ENCODE peak calls at places on chromosomes 3 and 15, in five cellular contexts. Z is GDM1; B is non-pigmented ciliary epithelial cell; H is adrenal gland; M is effector memory CD8-positive, alpha-beta T cell. O is an unnamed sample.

GRCh38 chr15:71485094-71485693 is 325.2 kb upstream of the NR2E3 start:
- DNase-seq in Z (no peak), B (no peak), H (no peak), M (no peak), O (no peak)

GRCh38 chr3:129532261-129532660 is 3.8 kb downstream of the RHO start:
- DNase-seq in Z (no peak), B (no peak), H (no peak), M (no peak), O (peak)

GRCh38 chr3:139318826-139319225 is 25.0 kb upstream of the MRPS22 start:
- DNase-seq in Z (no peak), B (no peak), H (no peak), M (no peak), O (no peak)

GRCh38 chr3:148631124-148631903 is 66.4 kb upstream of the AGTR1 start:
- DNase-seq in Z (no peak), B (no peak), H (no peak), M (no peak), O (no peak)

GRCh38 chr15:47788685-47789084 is 71.4 kb downstream of the SEMA6D start:
- DNase-seq in Z (no peak), B (no peak), H (no peak), M (no peak), O (no peak)

GRCh38 chr3:72629191-72629611 is 219.0 kb downstream of the SHQ1 start:
- DNase-seq in Z (no peak), B (no peak), H (no peak), M (no peak), O (no peak)

GRCh38 chr3:194985031-194985578 is 285.9 kb downstream of the XXYLT1 start:
- DNase-seq in Z (no peak), B (no peak), H (peak), M (no peak), O (peak)

GRCh38 chr15:52337961-52338535 is 42.4 kb upstream of the MYO5C start:
- DNase-seq in Z (no peak), B (no peak), H (no peak), M (no peak), O (no peak)

GRCh38 chr3:187040637-187041361 is 98.5 kb downstream of the RPL39L start:
- DNase-seq in Z (no peak), B (no peak), H (no peak), M (no peak), O (no peak)

GRCh38 chr3:29922990-29923746 is 642.3 kb downstream of the RBMS3 start:
- DNase-seq in Z (no peak), B (peak), H (no peak), M (no peak), O (peak)

GRCh38 chr3:22934973-22935372 is 268.2 kb upstream of the UBE2E2 start:
- DNase-seq in Z (no peak), B (no peak), H (no peak), M (no peak), O (no peak)

GRCh38 chr3:9135930-9136525 is 113.4 kb downstream of the SRGAP3 start:
- DNase-seq in Z (no peak), B (no peak), H (peak), M (no peak), O (no peak)

GRCh38 chr15:72116680-72117447 is 1.1 kb downstream of the MYO9A start:
- DNase-seq in Z (no peak), B (no peak), H (peak), M (no peak), O (peak)

GRCh38 chr3:124919756-124920155 is 14.8 kb downstream of the MUC13 start:
- DNase-seq in Z (no peak), B (no peak), H (no peak), M (no peak), O (no peak)

GRCh38 chr3:63845215-63845614 is 18.4 kb downstream of the THOC7 start:
- DNase-seq in Z (no peak), B (no peak), H (no peak), M (no peak), O (no peak)

GRCh38 chr3:46062679-46063078 is 35.4 kb upstream of the XCR1 start:
- DNase-seq in Z (no peak), B (no peak), H (no peak), M (no peak), O (no peak)

GRCh38 chr15:22979069-22979698 is 984 bp downstream of the CYFIP1 start:
- DNase-seq in Z (no peak), B (no peak), H (peak), M (no peak), O (peak)

GRCh38 chr3:108608750-108609149 is 19.2 kb downstream of the DZIP3 start:
- DNase-seq in Z (no peak), B (no peak), H (no peak), M (no peak), O (no peak)

GRCh38 chr3:76728411-76728810 is 311.5 kb upstream of the ROBO2 start:
- DNase-seq in Z (no peak), B (no peak), H (no peak), M (no peak), O (no peak)

GRCh38 chr3:104133630-104134029 is 1233.1 kb upstream of the ALCAM start:
- DNase-seq in Z (no peak), B (no peak), H (no peak), M (no peak), O (no peak)

GRCh38 chr15:39132071-39132470 is 448.8 kb upstream of the THBS1 start:
- DNase-seq in Z (no peak), B (no peak), H (no peak), M (no peak), O (no peak)

GRCh38 chr3:143850877-143851276 is 2.6 kb upstream of the SLC9A9 start:
- DNase-seq in Z (no peak), B (no peak), H (peak), M (no peak), O (no peak)

GRCh38 chr15:63019539-63020109 is 22.9 kb upstream of the TPM1 start:
- DNase-seq in Z (no peak), B (peak), H (peak), M (no peak), O (no peak)

GRCh38 chr15:101175396-101175795 is 76.5 kb downstream of the CHSY1 start:
- DNase-seq in Z (peak), B (no peak), H (no peak), M (no peak), O (no peak)

GRCh38 chr15:70833897-70834765 is 19.8 kb downstream of the LARP6 start:
- DNase-seq in Z (no peak), B (no peak), H (no peak), M (no peak), O (peak)

GRCh38 chr15:90264649-90265048 is 823 bp upstream of the NGRN start:
- DNase-seq in Z (peak), B (no peak), H (no peak), M (no peak), O (peak)

GRCh38 chr3:108202080-108202479 is 20.1 kb downstream of the IFT57 start:
- DNase-seq in Z (no peak), B (no peak), H (no peak), M (no peak), O (no peak)

GRCh38 chr3:169966951-169967915 is 626 bp downstream of the SEC62 start:
- DNase-seq in Z (peak), B (no peak), H (peak), M (peak), O (peak)

GRCh38 chr3:59563072-59563605 is 513.3 kb upstream of the CFAP20DC start:
- DNase-seq in Z (no peak), B (no peak), H (no peak), M (no peak), O (peak)

GRCh38 chr15:68210409-68210756 is 5.3 kb upstream of the CALML4 start:
- DNase-seq in Z (no peak), B (no peak), H (peak), M (no peak), O (no peak)

GRCh38 chr3:22779737-22780136 is 423.4 kb upstream of the UBE2E2 start:
- DNase-seq in Z (no peak), B (no peak), H (no peak), M (no peak), O (no peak)

GRCh38 chr15:64905119-64905831 is 6.4 kb upstream of the ANKDD1A start:
- DNase-seq in Z (no peak), B (no peak), H (peak), M (peak), O (peak)

GRCh38 chr15:83210619-83211018 is 3.0 kb upstream of the HDGFL3 start:
- DNase-seq in Z (no peak), B (no peak), H (no peak), M (no peak), O (peak)

GRCh38 chr3:57434041-57434440 is 110.1 kb downstream of the DNAH12 start:
- DNase-seq in Z (no peak), B (no peak), H (no peak), M (no peak), O (peak)

GRCh38 chr3:59258591-59258990 is 208.8 kb upstream of the CFAP20DC start:
- DNase-seq in Z (no peak), B (no peak), H (no peak), M (no peak), O (no peak)

GRCh38 chr15:34620122-34620521 is 36.7 kb upstream of the GOLGA8B start:
- DNase-seq in Z (no peak), B (no peak), H (no peak), M (no peak), O (no peak)

GRCh38 chr3:95923496-95924210 is 890.7 kb upstream of the EPHA6 start:
- DNase-seq in Z (no peak), B (peak), H (peak), M (no peak), O (peak)